ENCODE peak calls at places on chromosomes 5 and 9, in ten cellular contexts. C is sigmoid colon, A is tibial nerve, S is dorsolateral prefrontal cortex, O is left ventricle myocardium inferior, R is AG04450, N is SK-N-SH, X is GM12865, Z is uterus, M is epithelial cell of esophagus. V is an unnamed sample.

GRCh38 chr5:124410539-124410938 is 335.9 kb downstream of the ZNF608 start:
- DNase-seq in C (no peak), A (no peak), S (no peak), O (no peak), R (no peak), N (no peak), X (peak), Z (no peak), M (no peak), V (no peak)

GRCh38 chr5:179415291-179416060 is 70.2 kb upstream of the ADAMTS2 start:
- DNase-seq in C (no peak), A (no peak), S (no peak), O (no peak), R (no peak), N (peak), X (no peak), Z (no peak), M (no peak), V (no peak)

GRCh38 chr9:37486616-37487544 is 1.1 kb downstream of the POLR1E start:
- DNase-seq in C (peak), A (peak), S (no peak), O (peak), R (peak), N (peak), X (no peak), Z (peak), M (peak), V (no peak)

GRCh38 chr5:73482383-73483193 is 15.7 kb upstream of the BTF3 start:
- DNase-seq in C (no peak), A (no peak), S (no peak), O (no peak), R (peak), N (no peak), X (no peak), Z (no peak), M (no peak), V (no peak)

GRCh38 chr5:91339053-91339710 is 43.9 kb downstream of the ARRDC3 start:
- DNase-seq in C (no peak), A (no peak), S (no peak), O (no peak), R (no peak), N (no peak), X (no peak), Z (no peak), M (no peak), V (no peak)

GRCh38 chr9:91178281-91179236 is 183.2 kb downstream of the AUH start:
- DNase-seq in C (no peak), A (no peak), S (no peak), O (no peak), R (no peak), N (no peak), X (no peak), Z (no peak), M (no peak), V (peak)

GRCh38 chr5:173205921-173206320 is 29.1 kb downstream of the NKX2-5 start:
- DNase-seq in C (no peak), A (no peak), S (no peak), O (no peak), R (no peak), N (no peak), X (no peak), Z (no peak), M (no peak), V (no peak)

GRCh38 chr5:9284781-9285307 is 261.0 kb downstream of the SEMA5A start:
- DNase-seq in C (no peak), A (no peak), S (no peak), O (no peak), R (peak), N (peak), X (no peak), Z (peak), M (no peak), V (no peak)

GRCh38 chr5:13606051-13606450 is 338.4 kb downstream of the DNAH5 start:
- DNase-seq in C (no peak), A (no peak), S (no peak), O (no peak), R (no peak), N (no peak), X (no peak), Z (no peak), M (peak), V (no peak)

GRCh38 chr5:108081707-108082106 is 300.2 kb downstream of the FBXL17 start:
- DNase-seq in C (no peak), A (no peak), S (no peak), O (no peak), R (no peak), N (no peak), X (no peak), Z (no peak), M (no peak), V (no peak)

GRCh38 chr5:108078345-108078744 is 303.6 kb downstream of the FBXL17 start:
- DNase-seq in C (no peak), A (no peak), S (no peak), O (no peak), R (no peak), N (no peak), X (no peak), Z (no peak), M (no peak), V (no peak)

GRCh38 chr5:108074626-108075025 is 307.3 kb downstream of the FBXL17 start:
- DNase-seq in C (no peak), A (no peak), S (no peak), O (no peak), R (no peak), N (no peak), X (no peak), Z (no peak), M (no peak), V (no peak)

GRCh38 chr5:108079754-108080153 is 302.1 kb downstream of the FBXL17 start:
- DNase-seq in C (no peak), A (no peak), S (no peak), O (no peak), R (no peak), N (no peak), X (no peak), Z (no peak), M (no peak), V (no peak)

DNA sequence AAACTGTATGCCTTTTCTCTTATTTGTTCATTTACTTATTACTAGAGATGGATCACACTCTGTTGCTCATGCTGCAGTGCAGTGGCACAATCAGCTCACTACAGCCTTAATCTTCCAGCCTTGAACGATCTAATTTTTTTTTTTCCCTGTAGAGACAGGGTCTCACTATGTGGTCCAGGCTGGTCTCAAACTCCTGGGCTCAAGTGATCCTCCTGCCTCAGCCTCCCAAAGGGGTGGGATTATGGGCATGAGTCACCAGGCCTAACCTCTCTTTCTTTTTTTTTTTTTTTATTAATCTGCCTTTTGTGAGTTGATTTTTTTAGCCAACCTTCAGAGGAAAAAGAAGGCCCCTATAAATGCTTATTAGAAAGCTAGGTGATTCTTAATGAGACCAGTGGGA is 303.0 kb downstream of the FBXL17 start:
- DNase-seq in C (no peak), A (no peak), S (no peak), O (no peak), R (no peak), N (no peak), X (no peak), Z (no peak), M (no peak), V (no peak)
- H3K4me3 ChIP-seq in C (no peak), A (no peak), S (no peak), O (no peak), R (no peak), N (no peak), X (no peak), Z (no peak), M (no peak), V (no peak)

GRCh38 chr5:178223196-178223773 is 9.3 kb downstream of the PHYKPL start:
- DNase-seq in C (no peak), A (no peak), S (no peak), O (peak), R (no peak), N (no peak), X (no peak), Z (no peak), M (no peak), V (no peak)
- TF ChIP-seq CTCF in C (no peak), A (no peak), S (no peak), O (no peak), R (peak), N (no peak), X (no peak), Z (no peak), M (peak), V (no peak)

GRCh38 chr5:149447373-149448367 is 68.6 kb upstream of the IL17B start:
- DNase-seq in C (no peak), A (no peak), S (no peak), O (no peak), R (no peak), N (no peak), X (no peak), Z (no peak), M (no peak), V (no peak)

GRCh38 chr5:149452007-149452664 is 73.0 kb upstream of the IL17B start:
- DNase-seq in C (peak), A (no peak), S (no peak), O (peak), R (no peak), N (peak), X (no peak), Z (no peak), M (no peak), V (peak)

GRCh38 chr5:149452665-149453617 is 73.8 kb upstream of the IL17B start:
- DNase-seq in C (peak), A (no peak), S (no peak), O (peak), R (peak), N (no peak), X (no peak), Z (peak), M (peak), V (no peak)

GRCh38 chr5:149448831-149449714 is 70.0 kb upstream of the IL17B start:
- DNase-seq in C (no peak), A (no peak), S (no peak), O (no peak), R (no peak), N (no peak), X (no peak), Z (no peak), M (peak), V (no peak)

GRCh38 chr5:149450199-149450598 is 71.1 kb upstream of the IL17B start:
- DNase-seq in C (peak), A (no peak), S (no peak), O (peak), R (peak), N (no peak), X (no peak), Z (peak), M (no peak), V (peak)
- H3K4me3 ChIP-seq in C (no peak), A (no peak), S (no peak), O (no peak), R (no peak), N (no peak), X (no peak), Z (no peak), M (no peak), V (no peak)

GRCh38 chr9:124392855-124393460 is 22.3 kb downstream of the PSMB7 start:
- DNase-seq in C (no peak), A (no peak), S (peak), O (no peak), R (peak), N (peak), X (no peak), Z (no peak), M (peak), V (no peak)
- TF ChIP-seq CTCF in C (no peak), A (peak), S (peak), O (peak), R (peak), N (peak), X (no peak), Z (no peak), M (peak), V (no peak)

GRCh38 chr9:79662553-79662956 is 90.8 kb downstream of the TLE4 start:
- DNase-seq in C (no peak), A (no peak), S (no peak), O (no peak), R (no peak), N (peak), X (no peak), Z (no peak), M (no peak), V (no peak)
- H3K4me3 ChIP-seq in C (no peak), A (no peak), S (no peak), O (peak), R (no peak), N (no peak), X (no peak), Z (no peak), M (no peak), V (no peak)

GRCh38 chr9:87337335-87338074 is 160.2 kb upstream of the DAPK1 start:
- DNase-seq in C (no peak), A (no peak), S (no peak), O (no peak), R (no peak), N (peak), X (no peak), Z (no peak), M (no peak), V (no peak)
- TF ChIP-seq CTCF in C (no peak), A (no peak), S (no peak), O (no peak), R (no peak), N (no peak), X (no peak), Z (no peak), M (no peak), V (no peak)